ENCODE peak calls at places on chromosomes 4 and X, in eight cellular contexts. U, T, E, N, D, O, M and X are unnamed samples.

GRCh38 chrX:48752498-48752897 is 9.0 kb upstream of the GLOD5 start:
- DNase-seq in T (no peak), D (no peak), N (no peak), E (no peak), U (no peak), O (no peak), M (no peak), X (no peak)

GRCh38 chrX:154402622-154403127 is 4.5 kb downstream of the RPL10 start:
- DNase-seq in D (no peak), M (no peak), N (no peak), T (no peak), E (no peak), O (no peak), U (peak; percentile 68), X (no peak)

GRCh38 chr4:14856076-14856926 is 146.0 kb upstream of the CPEB2 start:
- DNase-seq in N (peak; percentile 86), E (peak; percentile 93), D (peak; percentile 55), U (peak; percentile 81), M (peak; percentile 100), T (peak; percentile 94), O (peak; percentile 82), X (no peak)

GRCh38 chr4:148097811-148098210 is 344.4 kb downstream of the NR3C2 start:
- DNase-seq in M (no peak), O (no peak), E (no peak), D (no peak), T (no peak), N (no peak), U (no peak), X (no peak)

GRCh38 chr4:8052160-8052691 is 106.4 kb downstream of the ABLIM2 start:
- DNase-seq in N (no peak), M (no peak), D (no peak), U (no peak), O (no peak), T (no peak), E (no peak), X (no peak)

GRCh38 chr4:38500433-38500832 is 163.6 kb upstream of the KLF3 start:
- DNase-seq in E (peak; percentile 18), N (no peak), U (no peak), M (no peak), T (no peak), D (no peak), O (no peak), X (no peak)

GRCh38 chrX:41475611-41476241 is 28.6 kb downstream of the NYX start:
- DNase-seq in D (no peak), E (no peak), O (no peak), T (no peak), N (no peak), U (no peak), M (peak; percentile 23), X (no peak)

GRCh38 chrX:3599787-3600465 is 113.5 kb downstream of the PRKX start:
- DNase-seq in D (no peak), U (no peak), M (peak; percentile 9), E (no peak), O (no peak), T (peak; percentile 21), N (no peak), X (no peak)

GRCh38 chr4:149765630-149766029 is 50.0 kb downstream of the IQCM start:
- DNase-seq in O (no peak), T (peak; percentile 18), U (no peak), E (peak; percentile 54), D (no peak), N (peak; percentile 18), M (peak; percentile 27), X (no peak)

GRCh38 chr4:31084806-31085416 is 364.7 kb downstream of the PCDH7 start:
- DNase-seq in T (no peak), O (no peak), U (no peak), D (no peak), E (no peak), M (no peak), N (peak; percentile 69), X (no peak)

GRCh38 chr4:105215609-105216313 is 69.1 kb downstream of the TET2 start:
- DNase-seq in T (peak; percentile 18), D (no peak), O (no peak), M (peak; percentile 41), E (no peak), U (no peak), N (no peak), X (no peak)

GRCh38 chr4:111435986-111436744 is 709.1 kb upstream of the FAM241A start:
- DNase-seq in M (no peak), D (no peak), N (no peak), O (no peak), E (no peak), U (no peak), T (no peak), X (no peak)

GRCh38 chrX:103954259-103954658 is 8.2 kb upstream of the TMSB15B start:
- DNase-seq in M (no peak), N (no peak), D (no peak), O (no peak), E (no peak), T (no peak), U (peak; percentile 56), X (no peak)

GRCh38 chr4:81913427-81913878 is 441.7 kb upstream of the RASGEF1B start:
- DNase-seq in N (peak; percentile 49), D (peak; percentile 12), M (peak; percentile 21), E (peak; percentile 35), T (peak; percentile 53), O (no peak), U (no peak), X (peak; percentile 72)

GRCh38 chrX:153381684-153382532 is 19.2 kb downstream of the PNMA6E start:
- DNase-seq in E (peak; percentile 92), M (peak; percentile 96), U (peak; percentile 65), T (peak; percentile 96), O (no peak), D (no peak), N (no peak), X (no peak)
- TF ChIP-seq CTCF in E (peak; percentile 27), M (peak; percentile 48), U (no peak), T (peak; percentile 2), O (no peak), D (no peak), N (no peak), X (no peak)

DNA sequence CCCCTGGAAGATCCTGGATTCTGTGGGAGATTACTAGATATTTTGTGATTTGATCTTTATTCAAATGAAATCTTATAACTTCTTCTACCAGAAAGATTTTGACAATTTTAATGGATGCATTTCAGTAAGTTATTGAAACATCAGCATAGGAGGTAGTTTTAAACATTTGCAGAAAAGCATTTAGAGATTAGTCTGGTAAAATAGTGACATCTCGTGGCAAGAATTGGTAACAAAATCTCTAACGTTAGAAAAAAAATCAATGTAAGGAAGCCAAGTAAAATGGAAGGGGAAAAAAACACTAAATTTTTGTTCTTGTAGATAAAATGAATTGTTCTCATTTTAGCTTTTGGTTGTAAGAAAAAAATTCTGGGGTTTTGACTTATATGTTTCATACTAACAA is 73.3 kb downstream of the TASL start:
- DNase-seq in T (peak; percentile 50), D (no peak), M (peak; percentile 57), E (peak; percentile 27), O (no peak), U (no peak), N (peak; percentile 16), X (no peak)
- TF ChIP-seq CTCF in T (no peak), D (peak; percentile 45), M (peak; percentile 44), E (peak; percentile 52), O (no peak), U (peak; percentile 23), N (peak; percentile 37), X (peak; percentile 88)

DNA sequence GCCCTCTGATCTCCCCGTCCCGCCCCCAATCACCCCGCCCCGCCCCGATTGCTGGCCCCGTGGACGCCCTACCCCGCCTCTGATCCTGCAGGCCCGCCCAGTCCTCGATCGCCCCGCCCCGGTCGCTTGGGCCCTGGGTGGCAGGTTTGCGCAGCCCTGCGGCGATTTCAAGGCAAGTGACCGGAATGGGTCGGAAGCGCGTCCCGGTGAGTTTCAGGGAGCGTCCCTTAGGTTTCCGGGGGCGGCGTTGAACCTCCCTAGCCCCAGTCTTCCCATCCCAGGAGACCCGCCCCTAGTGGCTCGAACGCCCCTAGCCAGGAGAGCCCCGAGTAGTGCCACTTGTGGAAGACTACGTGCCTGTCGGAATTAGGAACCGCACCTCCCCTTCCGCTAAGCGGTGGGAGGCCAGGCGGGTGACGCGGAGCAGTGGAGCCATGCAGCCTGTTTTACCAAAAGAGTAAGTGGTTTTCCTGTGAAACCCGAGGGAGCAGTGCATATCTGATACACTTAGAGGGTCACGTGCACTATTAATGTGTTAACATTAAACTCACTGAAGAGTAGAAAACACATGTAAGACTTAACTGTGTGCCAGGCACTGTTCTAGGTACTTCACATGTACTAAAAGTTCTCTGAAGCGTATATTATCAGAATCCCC is 350 bp upstream of the TEC start:
- DNase-seq in T (peak; percentile 52), M (peak; percentile 72), D (no peak), N (peak; percentile 88), O (peak; percentile 94), U (peak; percentile 94), E (peak; percentile 53), X (peak; percentile 83)
- TF ChIP-seq CTCF in T (peak; percentile 30), M (peak; percentile 55), D (peak; percentile 22), N (no peak), O (peak; percentile 24), U (no peak), E (peak; percentile 30), X (peak; percentile 67)

GRCh38 chr4:136829298-136829697 is 703.0 kb downstream of the PCDH18 start:
- DNase-seq in T (no peak), O (no peak), E (no peak), U (no peak), D (no peak), N (no peak), M (no peak), X (no peak)

DNA sequence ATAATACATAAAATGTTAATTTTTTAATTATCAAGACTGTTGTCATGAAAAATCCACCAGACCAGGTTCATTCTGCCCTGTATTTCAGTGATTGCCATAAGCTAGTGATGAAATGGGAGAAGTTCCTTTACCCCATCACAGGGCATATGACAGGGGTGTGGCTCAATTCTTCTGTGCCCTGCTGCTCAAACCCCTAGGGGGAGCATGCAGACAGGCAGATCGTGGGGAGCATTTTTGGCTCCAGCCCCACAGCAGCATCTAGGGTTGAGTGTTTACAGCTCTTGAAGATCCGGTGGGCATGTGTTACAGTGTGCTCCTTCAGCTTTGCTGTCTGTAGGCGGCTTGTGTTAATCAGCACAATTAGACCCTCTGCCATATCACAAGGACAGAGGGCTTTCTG is 700.7 kb downstream of the PCDH18 start:
- DNase-seq in M (no peak), N (peak; percentile 6), D (no peak), E (no peak), T (no peak), O (no peak), U (no peak), X (no peak)
- TF ChIP-seq CTCF in M (peak; percentile 20), N (no peak), D (peak; percentile 8), E (no peak), T (no peak), O (no peak), U (no peak), X (no peak)